ENCODE peak calls at places on chromosome X, in six cellular contexts. E is H1, S is mesenchymal stem cell, N is H9, M is IMR-90, W is trophoblast cell. I is an unnamed sample.
A peak's percentile ranks its signal among the peaks of the same experiment; 100 is the strongest.

GRCh38 chrX:17930850-17931249 is 69.8 kb upstream of the RAI2 start:
- DNase-seq in E (no peak), S (no peak), N (no peak), M (no peak), W (no peak), I (no peak)

GRCh38 chrX:28135378-28136047 is 154.3 kb upstream of the DCAF8L1 start:
- DNase-seq in E (no peak), S (peak; percentile 2), N (no peak), M (peak; percentile 57), W (no peak), I (no peak)

GRCh38 chrX:45011131-45011530 is 138.1 kb downstream of the KDM6A start:
- DNase-seq in E (no peak), S (peak; percentile 47), N (no peak), M (peak; percentile 68), W (no peak), I (no peak)

GRCh38 chrX:41273638-41274037 is 60.3 kb upstream of the DDX3X start:
- DNase-seq in E (no peak), S (peak; percentile 22), N (no peak), M (no peak), W (peak; percentile 13), I (no peak)

GRCh38 chrX:78922754-78923153 is 22.4 kb upstream of the P2RY10 start:
- DNase-seq in E (no peak), S (no peak), N (no peak), M (no peak), W (no peak), I (no peak)

GRCh38 chrX:69021095-69021494 is 144.2 kb downstream of the PJA1 start:
- DNase-seq in E (no peak), S (no peak), N (no peak), M (no peak), W (no peak), I (no peak)

GRCh38 chrX:150502979-150503897 is 65.2 kb upstream of the MTM1 start:
- DNase-seq in E (no peak), S (no peak), N (no peak), M (no peak), W (no peak), I (no peak)

GRCh38 chrX:33272986-33273385 is 61.6 kb upstream of the DMD start:
- DNase-seq in E (no peak), S (no peak), N (no peak), M (no peak), W (no peak), I (no peak)

GRCh38 chrX:53319614-53320542 is 38.5 kb upstream of the IQSEC2 start:
- DNase-seq in E (no peak), S (no peak), N (no peak), M (no peak), W (no peak), I (no peak)

GRCh38 chrX:13432376-13432775 is 112.5 kb upstream of the ATXN3L start:
- DNase-seq in E (no peak), S (peak; percentile 86), N (no peak), M (peak; percentile 98), W (peak; percentile 2), I (no peak)

GRCh38 chrX:69506617-69507499 is 2.7 kb downstream of the NALF2 start:
- DNase-seq in E (no peak), S (no peak), N (no peak), M (no peak), W (no peak), I (no peak)

GRCh38 chrX:34877451-34877850 is 65.1 kb upstream of the FAM47B start:
- DNase-seq in E (no peak), S (peak; percentile 24), N (no peak), M (peak; percentile 59), W (peak; percentile 7), I (no peak)

GRCh38 chrX:40087574-40088298 is 10.0 kb downstream of the BCOR start:
- DNase-seq in E (no peak), S (peak; percentile 64), N (no peak), M (peak; percentile 79), W (peak; percentile 64), I (no peak)

GRCh38 chrX:1167466-1167865 is 45.0 kb downstream of the CRLF2 start:
- DNase-seq in E (peak; percentile 29), S (no peak), N (no peak), M (no peak), W (no peak), I (no peak)

GRCh38 chrX:38112566-38112965 is 106.2 kb downstream of the SYTL5 start:
- DNase-seq in E (no peak), S (peak; percentile 12), N (no peak), M (no peak), W (no peak), I (no peak)

GRCh38 chrX:6793000-6793399 is 258.1 kb upstream of the VCX3A start:
- DNase-seq in E (no peak), S (no peak), N (no peak), M (no peak), W (no peak), I (no peak)

GRCh38 chrX:54921427-54922021 is 900 bp downstream of the TRO start:
- DNase-seq in E (peak; percentile 66), S (peak; percentile 74), N (peak; percentile 81), M (peak; percentile 72), W (peak; percentile 21), I (peak; percentile 78)

GRCh38 chrX:292900-293897 is 12.0 kb downstream of the PLCXD1 start:
- DNase-seq in E (no peak), S (no peak), N (no peak), M (no peak), W (no peak), I (no peak)

GRCh38 chrX:47878198-47878597 is 41.5 kb downstream of the ZNF81 start:
- DNase-seq in E (no peak), S (no peak), N (no peak), M (no peak), W (no peak), I (no peak)

GRCh38 chrX:150362599-150363481 is at the start of gene MAMLD1:
- DNase-seq in E (peak; percentile 47), S (peak; percentile 84), N (peak; percentile 31), M (peak; percentile 84), W (peak; percentile 32), I (no peak)

GRCh38 chrX:9240956-9241355 is 207.0 kb upstream of the FAM9B start:
- DNase-seq in E (no peak), S (no peak), N (no peak), M (no peak), W (peak; percentile 80), I (no peak)

GRCh38 chrX:9234315-9234714 is 200.4 kb upstream of the FAM9B start:
- DNase-seq in E (no peak), S (no peak), N (no peak), M (no peak), W (no peak), I (no peak)

GRCh38 chrX:9241427-9241826 is 207.5 kb upstream of the FAM9B start:
- DNase-seq in E (no peak), S (no peak), N (no peak), M (no peak), W (peak; percentile 2), I (no peak)

GRCh38 chrX:9231491-9231890 is 197.6 kb upstream of the FAM9B start:
- DNase-seq in E (no peak), S (peak; percentile 65), N (no peak), M (peak; percentile 33), W (peak; percentile 62), I (no peak)

GRCh38 chrX:9235722-9236121 is 201.8 kb upstream of the FAM9B start:
- DNase-seq in E (no peak), S (no peak), N (no peak), M (no peak), W (no peak), I (no peak)
- H3K14ac ChIP-seq in E (no peak overlapping the region), S (no peak overlapping the region), N (no peak overlapping the region), M (no peak overlapping the region), W (no peak overlapping the region), I (no peak overlapping the region)

GRCh38 chrX:101210630-101211029 is 9.0 kb upstream of the DRP2 start:
- DNase-seq in E (no peak), S (no peak), N (no peak), M (no peak), W (no peak), I (no peak)

GRCh38 chrX:101203782-101204351 is 15.7 kb upstream of the DRP2 start:
- DNase-seq in E (no peak), S (no peak), N (no peak), M (peak; percentile 32), W (peak; percentile 21), I (no peak)

GRCh38 chrX:101206471-101206870 is 13.1 kb upstream of the DRP2 start:
- DNase-seq in E (no peak), S (peak; percentile 58), N (no peak), M (peak; percentile 58), W (peak; percentile 41), I (no peak)

GRCh38 chrX:101208152-101208905 is 11.3 kb upstream of the DRP2 start:
- DNase-seq in E (no peak), S (no peak), N (no peak), M (peak; percentile 41), W (no peak), I (no peak)
- H3K27ac ChIP-seq in E (no peak overlapping the region), S (no peak overlapping the region), N (no peak overlapping the region), M (no peak overlapping the region), W (no peak overlapping the region), I (no peak overlapping the region)

GRCh38 chrX:75149654-75150053 is 6.4 kb downstream of the ABCB7 start:
- DNase-seq in E (no peak), S (no peak), N (no peak), M (no peak), W (no peak), I (no peak)
- H2BK5ac ChIP-seq in E (no peak overlapping the region), S (no peak overlapping the region), N (no peak overlapping the region), M (no peak overlapping the region), W (no peak overlapping the region), I (no peak overlapping the region)

GRCh38 chrX:131881194-131881593 is 141.9 kb upstream of the STK26 start:
- DNase-seq in E (no peak), S (no peak), N (no peak), M (no peak), W (no peak), I (no peak)
- H3K14ac ChIP-seq in E (no peak overlapping the region), S (no peak overlapping the region), N (no peak overlapping the region), M (no peak overlapping the region), W (no peak overlapping the region), I (no peak overlapping the region)

DNA sequence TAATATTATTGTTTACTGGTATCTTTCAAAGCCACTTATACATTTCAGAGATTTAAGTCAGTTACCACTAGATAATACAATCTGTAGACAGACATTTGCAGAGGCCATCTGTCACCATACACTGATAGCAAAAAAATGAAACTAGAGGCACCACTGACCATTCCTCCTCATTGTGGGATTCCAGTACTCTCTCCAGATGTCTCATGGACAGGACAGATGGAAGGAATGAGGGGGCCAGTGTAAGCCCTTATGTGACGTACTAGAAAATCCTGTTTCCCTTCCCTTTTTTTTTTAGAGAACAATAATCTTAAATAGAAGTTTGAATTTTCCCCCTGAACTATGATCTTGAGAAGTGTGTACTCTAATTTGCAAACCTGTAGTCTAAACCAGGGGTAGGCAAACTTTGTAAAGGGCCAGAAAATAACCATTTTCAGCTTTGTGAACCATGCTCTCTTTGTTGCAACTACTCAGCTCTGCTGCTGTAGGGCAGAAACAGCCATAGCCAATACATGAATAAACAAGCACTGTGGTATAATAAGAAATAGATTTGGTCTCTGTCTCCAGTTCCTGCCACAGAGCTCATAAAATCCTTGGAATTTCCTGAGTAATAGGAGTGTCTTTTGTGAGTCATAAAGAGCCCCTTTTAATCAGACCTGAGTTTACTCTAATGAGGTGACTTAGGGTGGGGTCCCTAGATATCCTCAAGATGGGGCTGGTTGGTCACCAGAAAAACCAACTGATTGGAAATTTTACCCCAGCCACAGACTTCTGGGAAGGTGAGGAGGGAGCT is 90.4 kb downstream of the MOSPD2 start:
- DNase-seq in E (no peak), S (peak; percentile 45), N (no peak), M (peak; percentile 47), W (peak; percentile 2), I (no peak)
- H3K27ac ChIP-seq in E (no peak overlapping the region), S (no peak overlapping the region), N (no peak overlapping the region), M (peak overlapping the region; percentile 78), W (no peak overlapping the region), I (no peak overlapping the region)

GRCh38 chrX:51456814-51457213 is 39.6 kb downstream of the NUDT11 start:
- DNase-seq in E (no peak), S (peak; percentile 1), N (no peak), M (no peak), W (peak; percentile 32), I (no peak)
- H2BK5ac ChIP-seq in E (no peak overlapping the region), S (no peak overlapping the region), N (no peak overlapping the region), M (no peak overlapping the region), W (no peak overlapping the region), I (no peak overlapping the region)

I was measured in neuronal stem cell.